ENCODE peak calls at places on chromosomes 6 and 20, in four cellular contexts. K is hippocampal formation, B is brain pericyte, T is left ventricle myocardium superior. H is an unnamed sample.

GRCh38 chr6:140078552-140079126 is 704.2 kb upstream of the CITED2 start:
- DNase-seq in K (no peak), T (no peak), B (peak; percentile 63), H (peak; percentile 85)

GRCh38 chr20:23625236-23625964 is 12.4 kb downstream of the CST3 start:
- DNase-seq in T (no peak), K (no peak), B (no peak), H (no peak)

GRCh38 chr6:42970859-42971612 is 7.9 kb downstream of the PEX6 start:
- DNase-seq in K (no peak), T (no peak), B (no peak), H (no peak)

GRCh38 chr6:84953401-84953800 is 189.0 kb upstream of the TBX18 start:
- DNase-seq in T (no peak), B (no peak), K (no peak), H (no peak)

GRCh38 chr6:43873806-43874714 is 104.0 kb downstream of the VEGFA start:
- DNase-seq in B (no peak), K (no peak), T (no peak), H (no peak)

GRCh38 chr6:31143148-31143547 is 4.3 kb upstream of the PSORS1C2 start:
- DNase-seq in K (no peak), T (peak; percentile 80), B (no peak), H (no peak)

GRCh38 chr20:18405826-18406225 is 61.0 kb downstream of the DZANK1 start:
- DNase-seq in K (no peak), T (no peak), B (no peak), H (no peak)

GRCh38 chr6:144266091-144266649 is 19.0 kb upstream of the UTRN start:
- DNase-seq in T (peak; percentile 63), K (no peak), B (no peak), H (peak; percentile 69)

GRCh38 chr6:22892452-22892851 is 323.1 kb downstream of the HDGFL1 start:
- DNase-seq in K (no peak), T (no peak), B (peak; percentile 30), H (peak; percentile 51)